ENCODE peak calls at places on chromosome 22, in six cellular contexts. P, I, Y, D, G and M are unnamed samples.

GRCh38 chr22:37165066-37165465 is 15.3 kb upstream of the IL2RB start:
- DNase-seq in P (no peak), I (no peak), Y (no peak), D (no peak), G (peak), M (no peak)

GRCh38 chr22:22550789-22551434 is 8.2 kb downstream of the PRAME start:
- DNase-seq in P (no peak), I (no peak), Y (no peak), D (no peak), G (no peak), M (no peak)

GRCh38 chr22:20807315-20807752 is 33.4 kb downstream of the SERPIND1 start:
- DNase-seq in P (peak), I (no peak), Y (no peak), D (peak), G (no peak), M (no peak)

GRCh38 chr22:44170470-44170869 is 10.3 kb upstream of the PARVG start:
- DNase-seq in P (no peak), I (no peak), Y (no peak), D (no peak), G (peak), M (no peak)

GRCh38 chr22:27045103-27045940 is 387.9 kb downstream of the MIAT start:
- DNase-seq in P (peak), I (peak), Y (no peak), D (peak), G (no peak), M (no peak)

GRCh38 chr22:43433451-43433850 is 21.6 kb downstream of the MPPED1 start:
- DNase-seq in P (no peak), I (no peak), Y (no peak), D (no peak), G (peak), M (no peak)

GRCh38 chr22:22235564-22235963 is 9.0 kb upstream of the VPREB1 start:
- DNase-seq in P (no peak), I (no peak), Y (peak), D (no peak), G (no peak), M (peak)

GRCh38 chr22:33984211-33984610 is 63.9 kb upstream of the LARGE1 start:
- DNase-seq in P (no peak), I (no peak), Y (no peak), D (no peak), G (no peak), M (no peak)

GRCh38 chr22:37431811-37432707 is 4.8 kb upstream of the ELFN2 start:
- DNase-seq in P (peak), I (peak), Y (no peak), D (peak), G (no peak), M (no peak)

GRCh38 chr22:29205598-29206371 is at the start of gene EMID1:
- DNase-seq in P (no peak), I (no peak), Y (no peak), D (no peak), G (peak), M (peak)

GRCh38 chr22:44399196-44399837 is 86.6 kb upstream of the SHISAL1 start:
- DNase-seq in P (no peak), I (no peak), Y (no peak), D (no peak), G (peak), M (no peak)

GRCh38 chr22:22756109-22756508 is 111.7 kb downstream of the GGTLC2 start:
- DNase-seq in P (no peak), I (no peak), Y (no peak), D (no peak), G (no peak), M (peak)

GRCh38 chr22:37802310-37803194 is 5.2 kb upstream of the GCAT start:
- DNase-seq in P (peak), I (no peak), Y (no peak), D (peak), G (no peak), M (no peak)

GRCh38 chr22:25448435-25449051 is 115.9 kb upstream of the GRK3 start:
- DNase-seq in P (peak), I (no peak), Y (peak), D (peak), G (no peak), M (no peak)

GRCh38 chr22:26797910-26798309 is 140.5 kb downstream of the MIAT start:
- DNase-seq in P (no peak), I (no peak), Y (peak), D (no peak), G (no peak), M (no peak)

GRCh38 chr22:47994899-47995573 is 1232.6 kb downstream of the TBC1D22A start:
- DNase-seq in P (no peak), I (no peak), Y (no peak), D (no peak), G (no peak), M (no peak)

GRCh38 chr22:25627271-25627848 is 62.9 kb downstream of the GRK3 start:
- DNase-seq in P (peak), I (no peak), Y (peak), D (no peak), G (no peak), M (no peak)

GRCh38 chr22:22908495-22908861 is 20.9 kb downstream of the IGLL5 start:
- DNase-seq in P (no peak), I (no peak), Y (no peak), D (no peak), G (no peak), M (no peak)

GRCh38 chr22:17562906-17563870 is at the start of gene SLC25A18:
- DNase-seq in P (no peak), I (no peak), Y (no peak), D (peak), G (peak), M (no peak)

GRCh38 chr22:27420186-27420816 is 381.3 kb downstream of the MN1 start:
- DNase-seq in P (peak), I (no peak), Y (no peak), D (peak), G (peak), M (no peak)

GRCh38 chr22:28714043-28714442 is 27.6 kb downstream of the CHEK2 start:
- DNase-seq in P (peak), I (no peak), Y (no peak), D (no peak), G (no peak), M (no peak)

GRCh38 chr22:43014062-43014875 is 680 bp downstream of the PACSIN2 start:
- DNase-seq in P (no peak), I (no peak), Y (peak), D (no peak), G (peak), M (peak)

GRCh38 chr22:36823177-36823839 is 6.5 kb upstream of the PVALB start:
- DNase-seq in P (no peak), I (no peak), Y (no peak), D (peak), G (no peak), M (no peak)

GRCh38 chr22:23061471-23062280 is 8.6 kb upstream of the GNAZ start:
- DNase-seq in P (no peak), I (no peak), Y (peak), D (no peak), G (peak), M (no peak)

GRCh38 chr22:26550498-26551033 is 38.3 kb upstream of the TFIP11 start:
- DNase-seq in P (peak), I (peak), Y (no peak), D (peak), G (no peak), M (no peak)

GRCh38 chr22:35645646-35646045 is 2.6 kb upstream of the APOL6 start:
- DNase-seq in P (no peak), I (no peak), Y (no peak), D (no peak), G (peak), M (no peak)

GRCh38 chr22:35651085-35651484 is 2.8 kb downstream of the APOL6 start:
- DNase-seq in P (no peak), I (no peak), Y (no peak), D (no peak), G (peak), M (no peak)

GRCh38 chr22:35649026-35649553 is 844 bp downstream of the APOL6 start:
- DNase-seq in P (no peak), I (no peak), Y (peak), D (no peak), G (no peak), M (no peak)

GRCh38 chr22:35649636-35650250 is 1.5 kb downstream of the APOL6 start:
- DNase-seq in P (no peak), I (no peak), Y (peak), D (no peak), G (peak), M (no peak)

GRCh38 chr22:35648066-35649025 is at the start of gene APOL6:
- DNase-seq in P (peak), I (no peak), Y (peak), D (peak), G (peak), M (peak)
- H3K4me3 ChIP-seq in P (peak), I (peak), Y (peak), D (peak), G (peak), M (peak)

DNA sequence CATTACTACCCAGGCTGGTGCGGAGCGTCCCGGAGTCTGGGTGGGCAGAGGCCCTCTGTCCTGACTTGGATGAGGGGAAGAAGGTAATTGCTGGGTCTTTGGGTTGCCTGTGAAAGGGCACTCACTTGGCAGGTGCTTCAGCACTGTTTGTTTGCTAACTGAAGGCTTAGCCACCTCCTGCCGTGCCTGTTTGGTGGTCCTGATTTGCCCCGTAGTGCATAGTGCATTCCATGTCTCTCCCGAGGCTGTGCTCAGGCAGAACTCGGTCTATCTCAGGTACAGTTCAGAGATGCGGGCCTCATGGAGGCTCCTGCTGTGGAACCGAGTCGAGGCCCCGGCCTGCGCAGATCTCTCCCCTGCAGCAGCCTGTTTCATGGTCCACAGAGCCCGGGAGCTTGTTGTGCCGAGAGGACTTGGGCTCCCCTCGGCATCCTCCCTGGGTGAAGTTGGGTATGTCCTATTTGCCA is 146.2 kb downstream of the TBC1D22A start:
- DNase-seq in P (no peak), I (no peak), Y (no peak), D (no peak), G (no peak), M (no peak)
- H3K4me3 ChIP-seq in P (no peak), I (no peak), Y (no peak), D (no peak), G (no peak), M (no peak)

DNA sequence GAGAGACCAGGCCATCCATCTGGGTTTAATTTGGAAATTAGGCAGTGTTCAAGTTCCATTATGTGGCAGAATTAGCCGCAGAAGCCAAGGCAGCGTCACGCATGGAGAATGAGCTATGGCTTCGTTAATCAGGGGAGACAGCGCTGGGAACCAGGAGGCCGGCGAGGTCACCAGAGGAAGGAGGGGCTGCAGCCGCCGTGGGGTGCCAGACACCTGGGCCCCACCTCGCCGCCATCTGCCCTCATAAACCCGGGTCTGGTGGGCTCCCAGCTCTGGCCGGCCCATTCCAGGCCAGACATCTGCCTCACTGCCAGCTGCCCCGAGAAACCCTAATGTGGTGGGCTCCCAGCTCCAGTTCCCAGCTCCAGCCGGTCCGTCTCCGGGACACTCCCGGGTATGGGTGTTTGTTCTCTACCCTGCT is 676.9 kb downstream of the BRD1 start:
- DNase-seq in P (no peak), I (no peak), Y (no peak), D (no peak), G (peak), M (no peak)
- H3K4me3 ChIP-seq in P (no peak), I (no peak), Y (no peak), D (no peak), G (no peak), M (no peak)

DNA sequence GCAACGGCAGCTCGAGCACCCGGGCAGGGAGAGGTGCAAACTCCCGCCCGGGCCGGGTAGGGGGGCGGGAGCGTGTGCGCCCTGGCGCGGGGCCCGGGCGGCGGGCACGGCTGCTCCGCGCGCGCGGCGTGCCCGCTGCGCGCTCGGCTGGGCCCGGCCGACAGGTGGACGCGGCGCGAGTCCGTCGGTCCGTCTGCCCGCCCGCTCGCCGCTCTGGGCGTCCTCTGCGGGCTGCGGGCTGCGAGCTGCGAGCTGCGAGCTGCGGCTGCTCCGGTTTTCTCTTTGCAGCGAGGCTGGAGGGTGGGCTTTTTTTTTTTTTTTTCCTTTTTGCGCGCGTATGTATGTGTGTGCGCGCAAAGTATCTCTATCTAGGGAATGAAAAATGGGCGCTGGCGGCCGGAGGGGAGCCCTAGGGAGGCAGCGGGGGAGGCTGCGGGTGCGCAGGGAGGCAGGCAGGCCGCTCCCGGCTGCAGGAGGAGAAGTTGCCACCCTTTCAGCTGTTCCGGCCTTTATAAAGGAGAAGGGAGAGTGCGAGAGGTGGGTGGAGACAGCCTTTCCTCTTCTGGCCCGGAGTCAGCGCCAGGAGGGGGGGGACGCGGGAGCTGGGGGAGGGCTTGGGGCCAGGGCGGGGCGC is at the start of gene PDGFB:
- DNase-seq in P (no peak), I (no peak), Y (no peak), D (no peak), G (no peak), M (peak)
- H3K4me3 ChIP-seq in P (peak), I (peak), Y (no peak), D (peak), G (peak), M (peak)

DNA sequence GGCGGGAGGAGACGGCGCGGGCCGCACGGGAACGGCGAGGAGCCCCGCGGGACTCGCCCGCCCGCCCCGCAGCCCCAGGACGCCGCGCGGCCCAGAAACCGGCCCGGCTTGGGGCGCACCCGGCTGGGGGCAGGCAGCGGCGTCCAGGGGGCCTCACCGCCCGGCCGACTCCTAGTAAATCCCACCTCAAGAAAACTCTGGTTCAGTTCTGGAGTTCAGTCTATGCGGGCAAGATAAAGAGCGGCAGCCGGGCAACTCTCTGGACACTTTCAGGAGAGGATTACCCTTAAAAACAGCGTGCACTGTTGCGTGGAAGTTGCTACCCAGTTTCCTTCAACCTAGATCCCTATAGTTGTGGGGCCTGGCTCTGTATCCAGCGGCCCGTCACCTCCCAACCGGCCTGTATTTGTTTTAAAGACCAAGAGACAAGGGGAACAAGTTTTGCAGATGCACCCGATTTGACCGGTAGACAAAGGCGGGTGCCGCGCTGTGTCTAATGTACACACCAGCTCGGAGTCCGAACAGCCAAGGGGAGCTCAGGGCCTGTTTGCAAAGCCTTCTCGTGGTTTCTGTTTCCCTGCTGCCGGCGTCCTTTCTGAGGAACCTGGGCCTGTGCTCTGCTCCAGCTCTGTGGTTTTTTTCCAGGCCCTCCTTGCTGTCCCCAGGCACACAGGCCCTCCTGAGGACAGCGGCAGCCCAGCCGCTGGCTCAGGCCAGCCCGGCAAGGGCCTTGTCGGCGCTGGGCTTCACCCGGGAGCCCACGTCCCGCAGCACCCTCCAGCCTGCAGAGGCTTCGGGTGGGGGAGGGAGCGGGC is 1.1 kb downstream of the TBX1 start:
- DNase-seq in P (no peak), I (no peak), Y (no peak), D (peak), G (no peak), M (no peak)
- H3K4me3 ChIP-seq in P (no peak), I (no peak), Y (no peak), D (peak), G (no peak), M (no peak)

DNA sequence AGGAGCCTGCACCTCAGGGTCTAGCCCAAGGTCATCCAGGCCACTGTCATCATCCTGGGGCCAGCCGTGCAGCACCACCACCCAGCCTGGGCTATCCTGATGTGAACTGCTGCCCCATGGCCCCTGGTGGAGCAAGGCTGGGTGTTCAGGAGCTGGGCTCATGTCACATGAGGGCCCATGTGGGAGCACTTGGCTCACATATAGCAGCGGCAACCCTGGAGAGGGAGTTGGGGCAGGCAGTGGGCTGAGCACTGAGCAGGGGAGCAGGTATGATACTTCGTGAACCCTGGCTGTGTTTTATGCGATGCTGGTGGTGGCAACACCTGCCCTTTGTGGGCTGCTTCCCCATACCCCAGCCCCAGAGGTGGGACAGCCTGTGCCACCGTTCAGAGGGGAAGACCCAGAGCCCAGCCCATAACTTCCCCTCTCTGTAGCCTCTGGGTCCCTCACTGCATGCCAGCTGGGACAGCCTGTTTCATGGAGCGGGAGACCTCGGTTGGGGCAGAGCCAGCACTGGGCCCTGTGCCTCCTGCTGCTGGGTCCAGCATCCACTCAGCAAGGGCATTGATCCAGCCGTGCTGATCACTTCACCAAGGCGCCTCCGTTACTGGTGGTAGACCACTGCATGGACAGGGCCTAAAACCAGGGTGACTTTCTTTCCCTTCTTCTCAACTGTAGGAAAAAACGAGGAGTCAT is 62.5 kb upstream of the SUSD2 start:
- DNase-seq in P (no peak), I (no peak), Y (no peak), D (no peak), G (no peak), M (no peak)
- H3K4me3 ChIP-seq in P (no peak), I (no peak), Y (no peak), D (no peak), G (no peak), M (no peak)

GRCh38 chr22:41369089-41369745 is 12.5 kb upstream of the TEF start:
- DNase-seq in P (no peak), I (no peak), Y (no peak), D (no peak), G (no peak), M (no peak)
- H3K4me3 ChIP-seq in P (no peak), I (no peak), Y (no peak), D (no peak), G (no peak), M (no peak)